ENCODE peak calls at places on chromosomes 13 and 19, in eight cellular contexts. K is mesendoderm; H is hepatic stellate cell; W is foreskin keratinocyte; J is H7; P is NCI-H748 treated with DMSO at 0.1 percent for 48 hours; Y is activated T-cell treated with anti-CD3 and anti-CD28 coated beads, Interleukin-2, amount 50 U/mL, for 72 hours; U is OCI-LY7. Q is an unnamed sample.

GRCh38 chr19:46624958-46625661 is at the start of gene PTGIR:
- DNase-seq in K (peak; percentile 58), H (peak; percentile 93), W (no peak), J (peak; percentile 79), P (no peak), Y (peak; percentile 29), U (no peak), Q (no peak)

GRCh38 chr19:51098366-51099069 is 9.7 kb downstream of the CTU1 start:
- DNase-seq in K (no peak), H (no peak), W (no peak), J (peak; percentile 50), P (no peak), Y (peak; percentile 27), U (no peak), Q (no peak)

GRCh38 chr19:11530432-11530831 is 1.5 kb upstream of the ECSIT start:
- DNase-seq in K (peak; percentile 97), H (peak; percentile 73), W (peak; percentile 84), J (peak; percentile 97), P (peak; percentile 20), Y (peak; percentile 66), U (peak; percentile 81), Q (peak; percentile 95)

GRCh38 chr19:53285087-53285486 is 17.6 kb upstream of the VN1R4 start:
- DNase-seq in K (no peak), H (no peak), W (no peak), J (no peak), P (no peak), Y (no peak), U (no peak), Q (no peak)

GRCh38 chr13:51628059-51628852 is 44.0 kb downstream of the WDFY2 start:
- DNase-seq in K (no peak), H (no peak), W (no peak), J (no peak), P (no peak), Y (no peak), U (no peak), Q (no peak)

GRCh38 chr19:39448271-39448670 is 2.9 kb downstream of the SUPT5H start:
- DNase-seq in K (no peak), H (peak; percentile 67), W (peak; percentile 68), J (no peak), P (no peak), Y (peak; percentile 34), U (peak; percentile 76), Q (no peak)

GRCh38 chr19:48812094-48812929 is 1.5 kb upstream of the BCAT2 start:
- DNase-seq in K (peak; percentile 96), H (peak; percentile 89), W (peak; percentile 39), J (peak; percentile 99), P (peak; percentile 83), Y (peak; percentile 86), U (peak; percentile 91), Q (no peak)

GRCh38 chr13:77751513-77752456 is 54.3 kb downstream of the SLAIN1 start:
- DNase-seq in K (peak; percentile 71), H (peak; percentile 4), W (peak; percentile 39), J (no peak), P (peak; percentile 21), Y (peak; percentile 47), U (peak; percentile 67), Q (no peak)

GRCh38 chr19:39846678-39847486 is 703 bp upstream of the FBL start:
- DNase-seq in K (peak; percentile 68), H (no peak), W (no peak), J (peak; percentile 59), P (no peak), Y (no peak), U (no peak), Q (no peak)

GRCh38 chr13:85503797-85504196 is 295.4 kb downstream of the SLITRK6 start:
- DNase-seq in K (no peak), H (no peak), W (peak; percentile 84), J (no peak), P (no peak), Y (no peak), U (no peak), Q (no peak)

GRCh38 chr13:102724923-102725322 is 30.1 kb upstream of the METTL21C start:
- DNase-seq in K (peak; percentile 7), H (no peak), W (peak; percentile 93), J (no peak), P (peak; percentile 24), Y (no peak), U (peak; percentile 8), Q (no peak)

GRCh38 chr19:5254944-5255343 is 85.7 kb downstream of the PTPRS start:
- DNase-seq in K (no peak), H (no peak), W (no peak), J (no peak), P (no peak), Y (no peak), U (no peak), Q (no peak)

GRCh38 chr13:113063091-113063491 is 42.5 kb upstream of the F7 start:
- DNase-seq in K (no peak), H (no peak), W (no peak), J (no peak), P (no peak), Y (no peak), U (no peak), Q (no peak)

GRCh38 chr13:40600145-40600751 is 66.2 kb downstream of the FOXO1 start:
- DNase-seq in K (no peak), H (no peak), W (no peak), J (no peak), P (no peak), Y (peak; percentile 46), U (no peak), Q (no peak)

GRCh38 chr19:38478273-38478971 is 44.9 kb downstream of the RYR1 start:
- DNase-seq in K (peak; percentile 72), H (peak; percentile 32), W (no peak), J (no peak), P (no peak), Y (peak; percentile 7), U (peak; percentile 44), Q (no peak)

GRCh38 chr19:14167594-14168138 is 31.3 kb upstream of the ASF1B start:
- DNase-seq in K (no peak), H (no peak), W (no peak), J (peak; percentile 61), P (no peak), Y (peak; percentile 13), U (no peak), Q (no peak)

GRCh38 chr13:35979378-35979911 is 151.7 kb downstream of the DCLK1 start:
- DNase-seq in K (peak; percentile 39), H (peak; percentile 79), W (peak; percentile 68), J (no peak), P (no peak), Y (no peak), U (no peak), Q (no peak)

GRCh38 chr19:14023404-14024235 is 4.3 kb upstream of the RLN3 start:
- DNase-seq in K (peak; percentile 92), H (peak; percentile 72), W (no peak), J (peak; percentile 79), P (no peak), Y (no peak), U (no peak), Q (no peak)

GRCh38 chr19:56900573-56901097 is 60.1 kb upstream of the PEG3 start:
- DNase-seq in K (no peak), H (no peak), W (no peak), J (no peak), P (peak; percentile 6), Y (no peak), U (no peak), Q (no peak)

GRCh38 chr19:9597027-9597426 is 12.7 kb upstream of the ZNF121 start:
- DNase-seq in K (no peak), H (peak; percentile 41), W (peak; percentile 96), J (no peak), P (no peak), Y (peak; percentile 19), U (no peak), Q (no peak)

GRCh38 chr19:14003279-14004051 is 2.7 kb downstream of the RFX1 start:
- DNase-seq in K (no peak), H (no peak), W (no peak), J (no peak), P (no peak), Y (no peak), U (peak; percentile 48), Q (no peak)

GRCh38 chr19:5178051-5178450 is 162.6 kb downstream of the PTPRS start:
- DNase-seq in K (no peak), H (no peak), W (no peak), J (no peak), P (no peak), Y (no peak), U (no peak), Q (no peak)

GRCh38 chr13:99721606-99722384 is 220.5 kb downstream of the TM9SF2 start:
- DNase-seq in K (no peak), H (no peak), W (no peak), J (no peak), P (no peak), Y (no peak), U (no peak), Q (no peak)

GRCh38 chr13:103948477-103948876 is 882.3 kb upstream of the SLC10A2 start:
- DNase-seq in K (peak; percentile 36), H (no peak), W (no peak), J (no peak), P (no peak), Y (no peak), U (no peak), Q (no peak)

GRCh38 chr19:18607222-18608101 is 863 bp upstream of the CRLF1 start:
- DNase-seq in K (no peak), H (no peak), W (no peak), J (peak; percentile 83), P (no peak), Y (no peak), U (no peak), Q (no peak)

GRCh38 chr13:110641055-110642015 is 26.0 kb downstream of the NAXD start:
- DNase-seq in K (no peak), H (no peak), W (no peak), J (peak; percentile 45), P (no peak), Y (no peak), U (no peak), Q (no peak)

GRCh38 chr19:46022061-46022430 is 807 bp downstream of the PGLYRP1 start:
- DNase-seq in K (no peak), H (no peak), W (no peak), J (no peak), P (no peak), Y (no peak), U (no peak), Q (no peak)

GRCh38 chr13:72638059-72638815 is 89.2 kb downstream of the MZT1 start:
- DNase-seq in K (peak; percentile 48), H (no peak), W (peak; percentile 98), J (peak; percentile 17), P (no peak), Y (no peak), U (no peak), Q (no peak)

GRCh38 chr19:4327252-4327876 is 11.3 kb downstream of the STAP2 start:
- DNase-seq in K (peak; percentile 95), H (no peak), W (no peak), J (peak; percentile 97), P (no peak), Y (peak; percentile 77), U (peak; percentile 38), Q (no peak)

GRCh38 chr19:7692417-7693088 is 9.4 kb downstream of the FCER2 start:
- DNase-seq in K (no peak), H (no peak), W (no peak), J (no peak), P (no peak), Y (peak; percentile 21), U (no peak), Q (no peak)

GRCh38 chr19:42051166-42052115 is 18.6 kb downstream of the GRIK5 start:
- DNase-seq in K (no peak), H (no peak), W (peak; percentile 99), J (no peak), P (no peak), Y (peak; percentile 82), U (no peak), Q (no peak)

GRCh38 chr13:35716186-35716585 is 239.7 kb upstream of the MAB21L1 start:
- DNase-seq in K (peak; percentile 39), H (no peak), W (no peak), J (no peak), P (no peak), Y (no peak), U (no peak), Q (no peak)

GRCh38 chr19:10625003-10625761 is at the start of gene SLC44A2:
- DNase-seq in K (peak; percentile 82), H (peak; percentile 91), W (peak; percentile 61), J (peak; percentile 99), P (peak; percentile 31), Y (no peak), U (no peak), Q (peak; percentile 30)

GRCh38 chr19:16374436-16374835 is 49.8 kb downstream of the KLF2 start:
- DNase-seq in K (no peak), H (no peak), W (no peak), J (no peak), P (no peak), Y (no peak), U (no peak), Q (no peak)